ENCODE peak calls at places on chromosomes 11 and 22, in five cellular contexts. Y is A549, R is GM12878, O is K562, D is HepG2. L is an unnamed sample.
A peak's percentile ranks its signal among the peaks of the same experiment; 100 is the strongest.

GRCh38 chr22:48797731-48798130 is 1029.9 kb downstream of the BRD1 start:
- DNase-seq in R (no peak), D (no peak), O (no peak), Y (no peak), L (no peak)

GRCh38 chr11:76800466-76801200 is 17.5 kb downstream of the TSKU start:
- DNase-seq in R (no peak), Y (no peak), O (no peak), D (no peak), L (no peak)

GRCh38 chr11:1163911-1164735 is 6.4 kb downstream of the MUC5AC start:
- DNase-seq in D (no peak), O (no peak), Y (no peak), R (no peak), L (no peak)

GRCh38 chr11:3849297-3849874 is 6.1 kb upstream of the STIM1 start:
- DNase-seq in O (no peak), Y (peak; percentile 51), R (no peak), D (peak; percentile 41), L (peak; percentile 41)

GRCh38 chr11:104623518-104623917 is 274.7 kb downstream of the CASP12 start:
- DNase-seq in Y (no peak), D (no peak), O (no peak), R (no peak), L (peak; percentile 70)

GRCh38 chr11:65436412-65437032 is 13.9 kb downstream of the NEAT1 start:
- DNase-seq in O (no peak), D (no peak), Y (no peak), R (no peak), L (peak; percentile 49)

GRCh38 chr11:67356867-67357561 is 3.7 kb upstream of the POLD4 start:
- DNase-seq in D (peak; percentile 76), R (no peak), O (peak; percentile 77), Y (peak; percentile 80), L (peak; percentile 80)

GRCh38 chr22:40723396-40723933 is 44.2 kb downstream of the MCHR1 start:
- DNase-seq in D (no peak), Y (no peak), O (no peak), R (no peak), L (no peak)

GRCh38 chr11:68118753-68119448 is 2.3 kb downstream of the CHKA start:
- DNase-seq in Y (no peak), D (no peak), O (no peak), R (peak; percentile 79), L (peak; percentile 38)

GRCh38 chr11:48193876-48194275 is 22.7 kb upstream of the OR4B1 start:
- DNase-seq in Y (no peak), R (no peak), O (no peak), D (no peak), L (peak; percentile 94)

GRCh38 chr11:8757533-8757932 is 74.9 kb downstream of the RPL27A start:
- DNase-seq in D (no peak), O (no peak), R (no peak), Y (no peak), L (no peak)

GRCh38 chr11:73781303-73781702 is 6.4 kb upstream of the MRPL48 start:
- DNase-seq in Y (no peak), D (no peak), R (no peak), O (no peak), L (no peak)

GRCh38 chr11:57347336-57347735 is 9.2 kb downstream of the P2RX3 start:
- DNase-seq in R (no peak), O (no peak), D (no peak), Y (no peak), L (no peak)

GRCh38 chr11:57343825-57344224 is 5.7 kb downstream of the P2RX3 start:
- DNase-seq in D (no peak), O (no peak), R (no peak), Y (no peak), L (no peak)

GRCh38 chr11:57348052-57348451 is 9.9 kb downstream of the P2RX3 start:
- DNase-seq in Y (no peak), O (no peak), D (no peak), R (no peak), L (no peak)

GRCh38 chr11:57344826-57345225 is 6.7 kb downstream of the P2RX3 start:
- DNase-seq in D (no peak), O (no peak), R (no peak), Y (no peak), L (no peak)

DNA sequence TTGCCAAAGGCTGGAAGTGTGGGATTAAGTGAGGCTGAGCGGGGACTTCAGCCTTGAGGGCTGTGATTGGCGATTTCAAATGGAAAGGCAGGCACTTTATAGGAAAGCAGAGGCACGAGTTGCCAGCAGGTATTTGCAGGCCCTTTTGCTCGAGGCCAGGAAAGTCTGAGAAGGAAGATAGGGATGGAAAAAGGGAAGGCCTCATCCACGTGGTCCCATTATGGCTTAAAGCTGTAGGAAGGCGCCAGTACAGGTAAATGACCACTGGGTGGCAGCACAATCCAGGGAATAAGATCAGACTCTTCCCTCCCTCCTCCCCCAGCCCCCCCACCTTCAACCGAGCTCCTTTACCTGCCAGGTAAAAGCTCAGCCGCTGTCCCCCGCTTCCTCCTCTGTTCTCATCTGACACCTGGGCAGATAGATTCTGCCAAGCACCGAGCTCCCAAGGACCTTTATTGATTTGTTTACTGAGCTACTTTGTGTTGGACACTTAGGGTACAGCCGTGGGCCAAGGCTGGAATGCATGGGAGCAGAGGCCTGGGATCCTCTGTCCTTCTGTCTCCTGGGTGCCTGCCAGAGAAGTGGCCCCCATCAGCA is 7.5 kb downstream of the P2RX3 start:
- DNase-seq in Y (peak; percentile 84), R (no peak), O (peak; percentile 78), D (peak; percentile 64), L (peak; percentile 64)
- TF ChIP-seq RFX5 in Y (no peak), R (no peak), O (no peak), D (no peak), L (no peak)

GRCh38 chr11:100855466-100856067 is 168.5 kb downstream of the ARHGAP42 start:
- DNase-seq in Y (peak; percentile 7), O (peak; percentile 18), R (no peak), D (peak; percentile 36), L (peak; percentile 68)
- TF ChIP-seq BHLHE40 in Y (no peak), O (no peak), R (no peak), D (no peak), L (no peak)

GRCh38 chr11:32426192-32426591 is 9.1 kb downstream of the WT1 start:
- DNase-seq in R (no peak), O (no peak), D (no peak), Y (no peak), L (no peak)
- H3K4me3 ChIP-seq in R (no peak overlapping the region), O (no peak overlapping the region), D (no peak overlapping the region), Y (no peak overlapping the region), L (no peak overlapping the region)

GRCh38 chr22:36324414-36324813 is 63.4 kb downstream of the MYH9 start:
- DNase-seq in O (no peak), R (no peak), Y (no peak), D (no peak), L (no peak)

GRCh38 chr22:36325163-36326031 is 62.4 kb downstream of the MYH9 start:
- DNase-seq in Y (no peak), O (no peak), D (no peak), R (no peak), L (peak; percentile 86)

GRCh38 chr22:36322602-36322915 is 65.2 kb downstream of the MYH9 start:
- DNase-seq in R (no peak), Y (no peak), D (no peak), O (no peak), L (no peak)

GRCh38 chr22:36323182-36323854 is 64.4 kb downstream of the MYH9 start:
- DNase-seq in R (no peak), Y (no peak), O (no peak), D (no peak), L (peak; percentile 71)

DNA sequence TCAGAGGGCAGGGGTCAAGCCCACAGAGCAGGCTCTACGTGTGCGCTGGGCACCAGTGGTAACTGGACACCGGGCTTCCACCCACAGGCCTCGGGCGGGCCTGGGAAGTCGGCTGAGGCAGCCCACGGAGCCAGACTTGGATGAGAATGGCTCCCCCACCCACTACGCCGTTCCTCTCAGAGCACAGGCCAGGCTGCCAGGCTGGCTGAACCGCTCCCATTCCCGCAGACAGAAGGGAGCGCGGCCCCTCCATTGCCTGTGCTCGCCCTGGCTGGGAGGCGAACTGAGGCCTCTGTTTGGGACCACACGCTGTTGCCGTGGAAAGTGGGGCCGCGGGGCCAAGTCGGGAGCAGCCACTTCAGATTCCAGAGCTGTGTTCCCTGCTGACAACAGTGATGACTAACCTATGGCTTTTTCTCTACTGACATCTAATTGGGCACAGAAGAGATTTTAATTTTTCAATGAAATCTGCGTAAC is 63.9 kb downstream of the MYH9 start:
- DNase-seq in D (no peak), O (no peak), R (no peak), Y (no peak), L (no peak)
- TF ChIP-seq RFX5 in D (no peak), O (no peak), R (no peak), Y (no peak), L (no peak)

GRCh38 chr11:75786101-75786736 is 17.6 kb downstream of the DGAT2 start:
- DNase-seq in D (peak; percentile 58), Y (no peak), O (no peak), R (no peak), L (no peak)
- TF ChIP-seq BHLHE40 in D (no peak), Y (no peak), O (no peak), R (no peak), L (no peak)

L was measured in IMR-90.